ENCODE peak calls at places on chromosome 5, in five cellular contexts. X is cardiac muscle cell; Z is CD8-positive, alpha-beta T cell; Y is HCT116; F is aorta. G is an unnamed sample.

GRCh38 chr5:127536687-127537086 is 19.2 kb downstream of the PRRC1 start:
- DNase-seq in Y (no peak), X (peak; percentile 20), Z (no peak), F (no peak), G (peak; percentile 41)

GRCh38 chr5:144844086-144844485 is 673.4 kb downstream of the KCTD16 start:
- DNase-seq in Y (no peak), Z (no peak), X (no peak), F (no peak), G (no peak)

GRCh38 chr5:16392718-16393117 is 72.9 kb downstream of the ZNF622 start:
- DNase-seq in Z (no peak), X (peak; percentile 33), Y (no peak), F (no peak), G (no peak)

GRCh38 chr5:145697251-145698016 is 137.7 kb downstream of the PRELID2 start:
- DNase-seq in X (peak; percentile 80), Z (no peak), F (no peak), Y (peak; percentile 40), G (no peak)

GRCh38 chr5:62489471-62489870 is 76.9 kb downstream of the IPO11 start:
- DNase-seq in X (peak; percentile 48), Y (no peak), Z (no peak), F (no peak), G (no peak)

GRCh38 chr5:125848746-125849145 is 574.5 kb upstream of the GRAMD2B start:
- DNase-seq in X (peak; percentile 13), Y (no peak), Z (no peak), F (no peak), G (no peak)

GRCh38 chr5:58759745-58760144 is 176.9 kb downstream of the RAB3C start:
- DNase-seq in F (no peak), X (peak; percentile 49), Y (no peak), Z (no peak), G (no peak)

GRCh38 chr5:129246088-129246487 is 151.5 kb downstream of the ISOC1 start:
- DNase-seq in X (peak; percentile 81), Y (no peak), F (no peak), Z (no peak), G (no peak)

GRCh38 chr5:16736158-16736994 is 119.6 kb upstream of the RETREG1 start:
- DNase-seq in X (peak; percentile 93), Y (peak; percentile 24), F (no peak), Z (no peak), G (peak; percentile 97)

GRCh38 chr5:159735749-159736660 is 180.3 kb upstream of the ADRA1B start:
- DNase-seq in Y (no peak), Z (no peak), F (no peak), X (no peak), G (no peak)

GRCh38 chr5:72447751-72448150 is 59.5 kb downstream of the ZNF366 start:
- DNase-seq in F (no peak), X (no peak), Z (no peak), Y (no peak), G (no peak)

GRCh38 chr5:160548949-160549665 is 127.5 kb downstream of the PTTG1 start:
- DNase-seq in X (peak; percentile 5), Z (no peak), Y (no peak), F (no peak), G (no peak)

GRCh38 chr5:57692582-57693487 is 210.2 kb upstream of the ACTBL2 start:
- DNase-seq in X (peak; percentile 94), Z (no peak), Y (peak; percentile 94), F (peak; percentile 89), G (no peak)

GRCh38 chr5:78667461-78668103 is 19.0 kb upstream of the LHFPL2 start:
- DNase-seq in Y (no peak), F (no peak), Z (no peak), X (no peak), G (no peak)

GRCh38 chr5:33969572-33970452 is 14.7 kb downstream of the SLC45A2 start:
- DNase-seq in X (peak; percentile 77), Z (no peak), Y (peak; percentile 6), F (no peak), G (peak; percentile 25)

GRCh38 chr5:131622633-131623032 is 12.4 kb downstream of the RAPGEF6 start:
- DNase-seq in X (peak; percentile 64), Z (no peak), Y (no peak), F (no peak), G (no peak)

DNA sequence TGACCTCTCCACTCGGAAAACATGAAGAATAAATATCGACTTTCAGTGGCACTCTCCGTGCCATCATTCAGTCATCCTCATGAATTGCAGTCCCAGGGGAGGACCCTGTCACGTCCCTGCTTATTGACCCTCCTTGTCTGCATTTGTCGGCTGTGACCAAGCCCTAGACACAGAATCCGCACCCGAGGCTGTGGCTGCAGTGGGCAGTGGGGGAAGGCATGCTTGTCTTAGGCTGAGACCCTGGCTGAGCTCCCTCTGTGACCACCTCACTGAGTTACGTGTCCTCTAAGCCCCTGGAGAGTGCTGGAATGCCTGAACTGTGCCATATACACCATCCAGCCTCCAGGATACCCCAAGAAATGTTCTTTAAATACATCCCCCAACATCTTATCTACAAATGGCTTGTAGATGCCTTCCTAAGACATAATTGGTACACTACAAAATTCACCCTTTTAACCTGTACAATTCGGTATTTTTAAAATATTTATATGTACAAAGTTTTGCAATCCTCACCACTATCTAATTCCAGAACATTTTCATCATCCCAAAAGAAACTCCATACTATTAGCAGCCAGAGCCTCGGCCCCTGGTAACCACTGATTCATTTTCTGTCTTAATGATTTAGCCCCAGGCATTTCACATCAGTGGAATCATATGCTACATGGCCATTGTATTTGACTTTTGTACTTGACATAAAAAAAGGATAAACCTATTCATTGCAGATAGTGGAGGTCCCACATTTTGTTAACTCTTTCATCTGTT is 80.8 kb upstream of the ICE1 start:
- DNase-seq in Z (no peak), F (no peak), X (peak; percentile 30), Y (no peak), G (no peak)
- H3K36me3 ChIP-seq in Z (no peaks in the 10 kb centered on the region), F (no peaks in the 10 kb centered on the region), X (no peaks in the 10 kb centered on the region), Y (no peaks in the 10 kb centered on the region), G (no peaks in the 10 kb centered on the region)

GRCh38 chr5:2747372-2748179 is 3.9 kb downstream of the IRX2 start:
- DNase-seq in X (no peak), Y (no peak), F (no peak), Z (no peak), G (no peak)
- H3K27me3 ChIP-seq in X (peaks cover 42% of the 10 kb centered on the region), Y (no peaks in the 10 kb centered on the region), F (no peaks in the 10 kb centered on the region), Z (peaks cover 19% of the 10 kb centered on the region), G (no peaks in the 10 kb centered on the region)

GRCh38 chr5:74766887-74767578 is at the start of the genes GFM2 and NSA2:
- DNase-seq in Y (peak; percentile 91), F (peak; percentile 96), Z (peak; percentile 93), X (peak; percentile 96), G (peak; percentile 74)
- H3K36me3 ChIP-seq in Y (peaks cover 19% of the 10 kb centered on the region), F (peaks cover 2% of the 10 kb centered on the region), Z (peaks cover 14% of the 10 kb centered on the region), X (peaks cover 32% of the 10 kb centered on the region), G (peaks cover 43% of the 10 kb centered on the region)

GRCh38 chr5:167850901-167851300 is 440.5 kb upstream of the WWC1 start:
- DNase-seq in X (peak; percentile 78), F (no peak), Y (no peak), Z (no peak), G (no peak)
- H3K27me3 ChIP-seq in X (no peaks in the 10 kb centered on the region), F (no peaks in the 10 kb centered on the region), Y (peaks cover 4% of the 10 kb centered on the region), Z (no peaks in the 10 kb centered on the region), G (peaks cover 18% of the 10 kb centered on the region)

DNA sequence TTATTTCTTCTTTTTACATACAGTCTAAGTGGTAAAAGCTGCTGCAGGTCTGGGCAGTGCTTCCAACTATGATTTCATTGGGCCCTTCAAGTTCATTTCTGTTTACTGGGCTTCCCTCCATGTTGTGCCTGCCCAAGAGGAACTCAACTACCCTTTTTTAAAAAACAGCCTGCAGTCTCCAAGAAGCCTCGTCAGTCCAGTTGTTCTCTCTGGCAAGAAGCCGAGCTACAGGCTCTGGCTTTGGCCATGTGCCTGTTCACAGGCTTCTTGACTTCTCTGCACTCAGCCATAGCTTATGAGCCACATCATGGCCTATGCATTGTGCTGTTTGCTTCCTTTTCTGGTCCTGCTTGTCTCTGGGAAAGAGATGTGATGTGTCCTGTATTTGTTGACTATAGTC is 119.7 kb upstream of the PJA2 start:
- DNase-seq in Y (no peak), Z (no peak), F (no peak), X (peak; percentile 73), G (no peak)
- H3K36me3 ChIP-seq in Y (no peaks in the 10 kb centered on the region), Z (no peaks in the 10 kb centered on the region), F (no peaks in the 10 kb centered on the region), X (no peaks in the 10 kb centered on the region), G (no peaks in the 10 kb centered on the region)

DNA sequence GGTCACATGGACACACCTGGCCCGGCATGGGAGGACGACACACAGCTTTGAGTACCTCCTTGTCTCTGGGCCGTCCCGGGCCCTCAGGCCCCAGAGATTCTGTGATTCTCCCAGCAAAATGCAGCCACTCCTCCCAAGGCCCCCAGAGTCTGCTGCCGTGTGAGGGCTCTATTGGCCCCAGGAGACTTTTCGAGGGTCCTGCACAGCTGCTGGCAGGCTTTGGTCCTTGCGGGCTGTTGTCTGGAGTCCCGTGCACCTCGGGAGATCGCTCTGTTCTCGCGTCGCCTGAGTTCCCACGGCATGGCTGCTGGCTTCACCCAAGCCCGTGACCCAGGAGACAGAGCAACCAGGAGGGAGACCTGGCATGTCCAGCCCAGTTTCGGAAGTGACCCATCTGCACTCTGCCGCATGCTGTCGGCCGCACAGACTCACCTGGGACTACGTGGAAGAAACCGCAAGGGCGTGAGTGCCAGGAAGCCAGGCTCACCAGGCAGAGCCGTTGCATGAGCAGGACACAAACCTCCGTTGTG is 46.8 kb upstream of the NKD2 start:
- DNase-seq in X (no peak), F (no peak), Y (no peak), Z (no peak), G (no peak)
- H3K27me3 ChIP-seq in X (no peaks in the 10 kb centered on the region), F (no peaks in the 10 kb centered on the region), Y (peaks cover 24% of the 10 kb centered on the region), Z (peaks cover 6% of the 10 kb centered on the region), G (no peaks in the 10 kb centered on the region)

GRCh38 chr5:164012376-164012775 is 507.0 kb downstream of the MAT2B start:
- DNase-seq in Z (no peak), Y (no peak), F (no peak), X (no peak), G (no peak)
- H3K36me3 ChIP-seq in Z (no peaks in the 10 kb centered on the region), Y (no peaks in the 10 kb centered on the region), F (no peaks in the 10 kb centered on the region), X (no peaks in the 10 kb centered on the region), G (no peaks in the 10 kb centered on the region)

DNA sequence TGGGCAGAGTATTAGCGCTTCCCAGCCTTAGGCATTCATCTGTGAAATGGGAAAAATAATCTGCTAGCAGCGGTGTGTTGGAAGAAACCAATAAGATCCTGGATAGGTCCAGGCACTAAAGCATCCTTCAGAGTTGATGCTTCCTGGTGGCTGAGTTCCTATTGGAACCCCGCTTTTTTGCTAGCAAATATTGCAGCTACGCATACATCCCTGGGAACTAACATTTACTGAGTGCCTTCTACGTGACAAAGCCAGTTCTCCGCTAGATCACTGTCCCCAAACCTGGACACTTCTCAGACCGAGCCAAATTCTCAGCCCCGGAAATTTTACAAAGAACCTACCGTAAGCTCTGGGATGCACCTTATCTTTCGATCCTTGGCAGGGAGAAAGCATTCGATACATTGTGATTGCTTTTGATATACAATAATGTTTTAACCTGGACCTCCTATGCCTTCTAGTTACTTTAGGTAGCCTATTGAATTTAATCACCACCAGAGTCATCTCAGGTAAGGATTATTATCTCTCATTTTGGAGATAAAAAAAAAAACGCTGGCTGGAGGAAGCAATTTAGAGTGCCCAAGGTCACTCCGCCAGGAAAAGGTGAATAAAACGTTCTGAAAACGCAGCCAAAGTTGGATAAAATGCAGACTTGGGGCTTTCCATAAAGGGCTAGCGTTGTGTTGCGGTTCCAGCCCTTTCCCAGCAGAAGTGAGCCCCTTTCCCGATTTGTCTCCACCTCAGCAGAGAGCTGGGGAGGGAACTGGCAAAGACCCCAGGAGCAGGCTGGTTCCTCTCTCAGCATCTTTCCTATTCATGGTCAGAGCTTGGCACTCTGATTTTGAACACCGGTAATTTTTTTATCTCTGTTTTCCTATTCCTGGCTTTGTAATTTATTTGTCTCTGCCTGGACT is 2.6 kb upstream of the MSX2 start:
- DNase-seq in Z (no peak), F (no peak), X (no peak), Y (no peak), G (no peak)
- H3K27me3 ChIP-seq in Z (peaks cover 23% of the 10 kb centered on the region), F (no peaks in the 10 kb centered on the region), X (peaks cover 10% of the 10 kb centered on the region), Y (peaks cover 19% of the 10 kb centered on the region), G (no peaks in the 10 kb centered on the region)

G was measured in HAP-1.